ENCODE peak calls at places on chromosomes 12 and 14, in four cellular contexts. Q is PC-9; E is aorta; Z is naive thymus-derived CD4-positive, alpha-beta T cell. M is an unnamed sample. For H3K27me3, the result is how much of the 10 kb centered on the place peaks cover.

GRCh38 chr12:116196752-116197718 is 80.5 kb downstream of the MED13L start:
- DNase-seq in Q (no peak), E (no peak), Z (no peak), M (no peak)

GRCh38 chr12:113359939-113360748 is 1.8 kb downstream of the PLBD2 start:
- DNase-seq in E (peak), Q (no peak), Z (no peak), M (no peak)

GRCh38 chr12:54389139-54389508 is 4.6 kb upstream of the ZNF385A start:
- DNase-seq in Z (no peak), Q (no peak), E (no peak), M (no peak)

GRCh38 chr12:78448692-78449091 is 415.9 kb upstream of the SYT1 start:
- DNase-seq in E (no peak), Z (no peak), Q (no peak), M (no peak)

GRCh38 chr12:6839482-6840201 is 1.1 kb upstream of the GNB3 start:
- DNase-seq in Q (peak), Z (no peak), E (peak), M (peak)

GRCh38 chr12:16241346-16241745 is 36.1 kb downstream of the SLC15A5 start:
- DNase-seq in E (no peak), Z (no peak), Q (no peak), M (no peak)

GRCh38 chr12:79552186-79552585 is 138.6 kb downstream of the PAWR start:
- DNase-seq in Z (no peak), E (no peak), Q (no peak), M (peak)

GRCh38 chr12:56450241-56450640 is 1.0 kb upstream of the TIMELESS start:
- DNase-seq in Q (no peak), Z (no peak), E (no peak), M (no peak)

GRCh38 chr14:80269338-80269935 is 58.1 kb upstream of the DIO2 start:
- DNase-seq in Q (no peak), E (no peak), Z (no peak), M (no peak)

GRCh38 chr12:64625243-64626077 is 15.2 kb downstream of the RASSF3 start:
- DNase-seq in E (peak), Z (no peak), Q (peak), M (peak)

GRCh38 chr12:67586951-67587350 is 61.6 kb upstream of the DYRK2 start:
- DNase-seq in E (no peak), Z (no peak), Q (no peak), M (no peak)

GRCh38 chr12:102513739-102514138 is 33.4 kb upstream of the IGF1 start:
- DNase-seq in Z (no peak), E (no peak), Q (no peak), M (no peak)

GRCh38 chr12:129771238-129771637 is 132.6 kb downstream of the TMEM132D start:
- DNase-seq in E (no peak), Q (no peak), Z (no peak), M (no peak)

GRCh38 chr12:94603434-94604068 is 46.8 kb downstream of the TMCC3 start:
- DNase-seq in E (no peak), Q (no peak), Z (peak), M (no peak)

GRCh38 chr14:70032447-70032846 is 153.2 kb downstream of the SMOC1 start:
- DNase-seq in Z (no peak), Q (no peak), E (no peak), M (no peak)

GRCh38 chr12:114319422-114319821 is 86.5 kb downstream of the TBX5 start:
- DNase-seq in Q (no peak), Z (no peak), E (peak), M (no peak)

GRCh38 chr12:49642370-49642802 is 19.0 kb downstream of the PRPF40B start:
- DNase-seq in Q (peak), E (no peak), Z (no peak), M (no peak)

GRCh38 chr14:98571104-98571503 is 700.9 kb downstream of the BCL11B start:
- DNase-seq in E (no peak), Q (no peak), Z (no peak), M (no peak)

GRCh38 chr14:50901361-50901760 is 29.5 kb downstream of the ABHD12B start:
- DNase-seq in Z (no peak), Q (no peak), E (no peak), M (no peak)

GRCh38 chr12:113863455-113863845 is 102.7 kb downstream of the RBM19 start:
- DNase-seq in Q (peak), E (no peak), Z (no peak), M (no peak)

GRCh38 chr14:102479107-102479506 is 30.5 kb downstream of the ANKRD9 start:
- DNase-seq in Z (no peak), E (no peak), Q (no peak), M (peak)

GRCh38 chr12:42396473-42397259 is 70.7 kb downstream of the PPHLN1 start:
- DNase-seq in Q (no peak), E (no peak), Z (no peak), M (no peak)

GRCh38 chr12:116244474-116245090 is 32.9 kb downstream of the MED13L start:
- DNase-seq in Q (no peak), Z (no peak), E (no peak), M (no peak)

GRCh38 chr14:96565811-96566210 is 63.6 kb downstream of the PAPOLA start:
- DNase-seq in Z (no peak), Q (no peak), E (no peak), M (no peak)

GRCh38 chr12:56468216-56469006 is at the start of gene SPRYD4:
- DNase-seq in Q (peak), Z (peak), E (peak), M (peak)

GRCh38 chr12:46402451-46402850 is 29.9 kb upstream of the SLC38A2 start:
- DNase-seq in E (peak), Z (no peak), Q (no peak), M (peak)

GRCh38 chr12:1576410-1577240 is 17.8 kb downstream of the FBXL14 start:
- DNase-seq in E (peak), Z (no peak), Q (no peak), M (peak)

GRCh38 chr14:86035882-86036281 is 505.9 kb downstream of the FLRT2 start:
- DNase-seq in E (no peak), Q (no peak), Z (no peak), M (no peak)

GRCh38 chr12:116924558-116925453 is 14.1 kb downstream of the FBXW8 start:
- DNase-seq in Q (peak), E (no peak), Z (peak), M (peak)

GRCh38 chr12:59055204-59055839 is 135.0 kb upstream of the LRIG3 start:
- DNase-seq in Z (no peak), E (no peak), Q (peak), M (peak)

GRCh38 chr12:53751336-53752191 is at the start of gene CISTR:
- DNase-seq in Z (no peak), E (no peak), Q (no peak), M (no peak)

GRCh38 chr12:82688619-82689018 is 1.9 kb downstream of the TMTC2 start:
- DNase-seq in Q (no peak), Z (no peak), E (no peak), M (no peak)

DNA sequence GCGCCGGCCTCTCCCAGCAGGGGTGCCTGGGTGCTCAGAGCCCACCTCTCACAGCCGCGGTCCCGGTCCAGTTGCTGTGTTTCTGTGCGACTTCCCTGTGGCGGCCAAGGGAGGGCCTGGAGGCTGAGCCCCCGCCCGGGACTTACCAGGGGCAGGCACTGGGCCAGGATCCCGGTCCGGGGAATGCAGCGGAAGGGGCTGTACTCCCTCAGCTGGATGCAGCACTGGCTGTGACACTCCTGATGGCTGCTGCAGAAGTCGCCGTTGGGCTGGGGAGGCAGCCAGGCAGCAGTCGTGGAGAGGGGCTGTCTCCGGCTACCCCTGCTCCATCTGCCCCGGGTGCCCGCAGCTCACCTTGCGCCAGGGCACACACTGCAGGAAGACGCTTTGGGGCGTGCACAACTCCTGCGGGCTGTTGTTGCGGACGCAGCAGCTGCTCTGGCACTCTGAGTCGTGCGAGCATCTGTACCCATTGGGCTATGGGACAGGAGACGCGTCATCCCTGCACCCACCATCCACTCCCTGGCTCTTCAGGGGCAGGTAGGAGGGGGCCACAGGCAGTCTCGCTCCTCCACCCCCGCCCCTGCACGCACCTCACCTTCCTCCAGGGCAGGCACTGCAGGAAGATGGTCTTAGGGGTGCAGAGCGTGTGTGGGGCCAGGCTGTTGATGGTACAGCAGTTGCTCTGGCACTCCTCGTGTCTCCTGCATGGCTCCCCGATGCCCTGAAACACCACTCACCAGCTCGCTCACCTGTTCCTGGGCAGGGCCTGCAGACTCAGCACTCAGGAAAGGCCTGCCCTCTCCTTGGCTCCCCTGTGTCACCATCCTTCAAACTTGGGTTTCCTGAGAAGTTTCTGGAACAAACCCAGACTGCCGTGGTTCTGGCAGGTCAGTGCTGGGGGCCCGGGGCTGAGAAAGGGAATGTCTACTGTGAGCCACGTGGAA is 6.0 kb downstream of the LRCOL1 start:
- DNase-seq in Q (no peak), Z (no peak), E (peak), M (no peak)
- H3K4me3 ChIP-seq in Q (no peak), Z (no peak), E (no peak), M (no peak)

DNA sequence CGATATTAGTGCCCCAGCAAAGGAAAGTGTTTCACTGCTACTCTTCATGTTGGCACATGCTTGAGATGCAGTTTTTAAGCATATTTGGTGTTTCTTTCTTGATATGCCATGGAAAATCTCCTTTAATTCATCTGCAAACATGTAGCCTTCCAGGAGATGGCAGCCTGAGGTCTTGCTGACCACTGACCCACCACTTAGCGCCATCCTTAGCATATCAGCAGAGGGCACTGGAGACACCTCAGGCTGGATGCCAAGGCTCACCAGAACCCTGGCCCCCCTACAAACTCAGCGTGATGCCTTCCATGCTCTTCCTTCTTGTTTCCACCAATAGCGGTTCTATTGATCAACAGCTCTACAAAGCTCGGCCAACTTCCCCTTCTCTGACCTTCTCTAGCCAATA is 209.9 kb downstream of the SLC15A4 start:
- DNase-seq in Q (no peak), Z (no peak), E (no peak), M (no peak)
- H3K27me3 ChIP-seq in Q (under half), Z (under half), E (under half), M (under half)

GRCh38 chr14:64198021-64198420 is 96.2 kb downstream of the ESR2 start:
- DNase-seq in Q (no peak), Z (no peak), E (no peak), M (no peak)

GRCh38 chr14:64195194-64195593 is 99.0 kb downstream of the ESR2 start:
- DNase-seq in Z (no peak), E (no peak), Q (no peak), M (no peak)

GRCh38 chr14:64196026-64196425 is 98.1 kb downstream of the ESR2 start:
- DNase-seq in E (no peak), Z (no peak), Q (no peak), M (no peak)

GRCh38 chr14:64198486-64198885 is 95.7 kb downstream of the ESR2 start:
- DNase-seq in E (no peak), Q (no peak), Z (no peak), M (no peak)

DNA sequence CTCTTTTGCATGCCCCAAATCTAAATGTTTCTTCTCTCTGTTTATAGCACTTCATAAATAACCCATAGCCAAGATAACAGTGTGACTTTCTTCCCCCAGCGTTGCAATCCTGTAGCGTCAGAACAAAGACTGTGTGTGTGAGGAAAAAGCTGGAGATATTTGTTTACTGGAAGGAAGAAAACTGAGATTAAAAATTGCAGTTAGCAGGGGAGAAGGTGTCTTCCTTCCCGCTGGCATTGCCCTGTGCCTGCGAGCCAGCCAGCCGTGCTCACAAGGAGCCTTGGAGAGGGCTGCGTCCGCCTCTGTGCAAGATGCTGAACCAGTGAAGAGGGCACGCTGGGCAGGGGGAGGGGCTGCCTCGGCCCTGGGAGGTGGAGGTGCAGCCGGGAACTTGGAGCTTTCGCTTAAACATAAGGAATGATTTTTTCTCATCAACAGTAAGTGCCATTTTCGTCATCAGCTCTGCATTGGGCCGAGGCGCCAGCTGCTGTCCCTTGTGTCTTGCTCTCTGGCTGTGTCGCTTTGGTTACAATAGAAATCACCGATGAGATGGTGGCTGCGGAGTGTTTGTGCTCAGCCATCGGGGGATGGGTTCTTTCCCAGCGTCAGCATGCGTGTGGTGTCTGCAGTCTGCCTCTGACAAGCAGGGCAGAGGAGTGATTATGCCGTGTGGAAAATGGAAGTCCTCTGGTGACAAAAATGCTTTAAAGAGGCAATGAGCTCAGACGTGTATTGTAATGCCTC is 97.3 kb downstream of the ESR2 start:
- DNase-seq in Q (no peak), E (peak), Z (no peak), M (no peak)
- H3K4me3 ChIP-seq in Q (no peak), E (peak), Z (no peak), M (peak)

DNA sequence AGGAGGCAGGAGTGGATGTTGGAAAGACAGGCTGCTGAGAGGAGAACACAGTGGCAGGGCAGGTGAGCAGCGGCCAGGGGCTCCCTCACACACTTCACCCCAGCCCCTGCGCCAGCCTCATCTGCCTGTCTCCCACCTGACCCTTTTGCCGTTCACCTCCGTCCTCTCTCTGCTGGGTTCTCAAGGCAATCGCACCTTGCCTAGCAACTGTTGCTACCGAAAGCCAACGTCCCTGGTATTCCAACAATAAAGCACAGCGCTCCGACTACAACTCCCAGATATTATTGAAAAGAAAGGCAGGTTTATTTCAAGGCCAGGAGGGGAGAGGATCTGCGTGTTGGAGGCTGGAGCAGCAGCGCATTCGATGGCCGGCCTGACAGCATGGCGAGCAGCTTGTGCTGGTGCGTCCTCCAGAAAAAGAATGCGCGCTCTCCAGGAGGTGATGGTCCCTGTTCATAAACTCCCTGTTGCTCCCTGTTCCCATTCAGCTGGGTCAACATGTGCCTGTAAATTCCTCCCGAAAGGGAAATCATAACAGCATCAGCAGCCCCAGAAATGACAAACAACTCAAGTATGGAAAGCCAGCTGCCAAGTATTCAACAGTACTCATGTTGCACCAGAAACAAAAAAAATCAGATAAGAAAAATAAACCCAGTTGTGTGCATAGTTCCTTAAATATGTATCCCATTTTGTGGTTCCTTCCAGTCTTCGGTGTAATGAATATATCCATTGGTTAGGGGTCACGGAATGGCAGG is 153.0 kb upstream of the DIO3 start:
- DNase-seq in Z (no peak), Q (peak), E (no peak), M (peak)
- H3K27me3 ChIP-seq in Z (under half), Q (under half), E (under half), M (under half)

DNA sequence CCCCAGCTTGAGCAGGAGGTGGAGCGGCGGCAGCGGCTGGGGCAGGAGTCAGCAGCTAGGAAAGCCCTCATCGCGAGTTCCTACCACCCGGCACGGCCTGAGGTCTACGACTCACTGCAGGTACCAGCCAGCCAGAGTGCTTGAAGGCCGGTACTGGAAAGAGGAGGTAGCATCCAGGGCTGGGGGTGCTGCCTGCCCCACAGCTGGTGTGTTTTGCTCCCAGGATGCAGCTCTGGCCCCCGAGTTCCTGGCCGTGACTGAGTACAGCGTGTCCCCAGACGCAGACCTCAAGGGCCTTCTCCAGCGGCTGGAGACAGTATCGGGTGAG is 1.6 kb downstream of the OGFOD2 start:
- DNase-seq in Q (no peak), E (no peak), Z (no peak), M (no peak)
- H3K4me3 ChIP-seq in Q (peak), E (no peak), Z (peak), M (peak)